ENCODE peak calls at places on chromosomes 13 and 19, in four cellular contexts. I is fibroblast of lung, A is T-helper 17 cell, N is NCI-H345. U is an unnamed sample.

GRCh38 chr13:45833663-45834062 is 17.9 kb downstream of the SIAH3 start:
- DNase-seq in I (peak; percentile 77), A (no peak), N (no peak), U (no peak)

GRCh38 chr13:21106089-21106488 is 44.7 kb upstream of the LATS2 start:
- DNase-seq in I (peak; percentile 79), A (no peak), N (no peak), U (no peak)

GRCh38 chr13:33937373-33938087 is 119.6 kb downstream of the RFC3 start:
- DNase-seq in I (peak; percentile 26), A (no peak), N (no peak), U (no peak)

GRCh38 chr13:100389617-100390016 is 199.0 kb downstream of the GGACT start:
- DNase-seq in I (no peak), A (no peak), N (no peak), U (no peak)

GRCh38 chr13:100124265-100124664 is 35.4 kb downstream of the PCCA start:
- DNase-seq in I (peak; percentile 51), A (no peak), N (no peak), U (no peak)

GRCh38 chr19:18931316-18932162 is 9.5 kb downstream of the HOMER3 start:
- DNase-seq in I (no peak), A (no peak), N (no peak), U (no peak)

GRCh38 chr13:38952827-38953226 is 37.8 kb downstream of the STOML3 start:
- DNase-seq in I (no peak), A (no peak), N (no peak), U (no peak)

GRCh38 chr19:49361438-49362047 is 673 bp downstream of the TEAD2 start:
- DNase-seq in I (peak; percentile 82), A (no peak), N (no peak), U (peak; percentile 62)

GRCh38 chr13:110464547-110465343 is 96.8 kb downstream of the RAB20 start:
- DNase-seq in I (no peak), A (no peak), N (no peak), U (no peak)

GRCh38 chr19:28634031-28634328 is 579.0 kb downstream of the UQCRFS1 start:
- DNase-seq in I (no peak), A (no peak), N (no peak), U (no peak)

GRCh38 chr19:41233748-41234240 is 14.8 kb downstream of the AXL start:
- DNase-seq in I (no peak), A (no peak), N (no peak), U (no peak)

GRCh38 chr13:90281709-90282108 is 1065.8 kb upstream of the MIR17HG start:
- DNase-seq in I (no peak), A (no peak), N (peak; percentile 16), U (no peak)